ENCODE peak calls at places on chromosomes 2 and 18, in six cellular contexts. One of them, this sample, is unnamed.
A peak's percentile ranks its signal among the peaks of the same experiment; 100 is the strongest.

GRCh38 chr2:218870984-218871344 is 9.7 kb upstream of the WNT10A start:
- DNase-seq in CD4-positive, alpha-beta T cell: no peak
- DNase-seq in kidney epithelial cell: no peak
- DNase-seq in mammary epithelial cell: no peak
- DNase-seq in stimulated activated naive CD8-positive, alpha-beta T cell treated with anti-CD3 and anti-CD28 coated beads, Interleukin-15, Interleukin-2, amounts not matched to agents 100 U/mL and 50 U/mL, for 24 hours: no peak
- DNase-seq in activated CD8-positive, alpha-beta memory T cell treated with anti-CD3 and anti-CD28 coated beads for 24 hours: no peak
- DNase-seq in this sample: no peak

GRCh38 chr2:121501070-121501469 is 29.6 kb upstream of the RNU4ATAC start:
- DNase-seq in CD4-positive, alpha-beta T cell: no peak
- DNase-seq in mammary epithelial cell: peak; percentile 92
- DNase-seq in kidney epithelial cell: no peak
- DNase-seq in stimulated activated naive CD8-positive, alpha-beta T cell treated with anti-CD3 and anti-CD28 coated beads, Interleukin-15, Interleukin-2, amounts not matched to agents 100 U/mL and 50 U/mL, for 24 hours: no peak
- DNase-seq in activated CD8-positive, alpha-beta memory T cell treated with anti-CD3 and anti-CD28 coated beads for 24 hours: no peak
- DNase-seq in this sample: no peak

GRCh38 chr18:13175754-13176210 is 42.8 kb upstream of the LDLRAD4 start:
- DNase-seq in mammary epithelial cell: peak; percentile 62
- DNase-seq in kidney epithelial cell: peak; percentile 26
- DNase-seq in CD4-positive, alpha-beta T cell: no peak
- DNase-seq in activated CD8-positive, alpha-beta memory T cell treated with anti-CD3 and anti-CD28 coated beads for 24 hours: no peak
- DNase-seq in stimulated activated naive CD8-positive, alpha-beta T cell treated with anti-CD3 and anti-CD28 coated beads, Interleukin-15, Interleukin-2, amounts not matched to agents 100 U/mL and 50 U/mL, for 24 hours: no peak
- DNase-seq in this sample: no peak

GRCh38 chr2:157326683-157327082 is 1.1 kb upstream of the ERMN start:
- DNase-seq in CD4-positive, alpha-beta T cell: no peak
- DNase-seq in activated CD8-positive, alpha-beta memory T cell treated with anti-CD3 and anti-CD28 coated beads for 24 hours: no peak
- DNase-seq in kidney epithelial cell: no peak
- DNase-seq in stimulated activated naive CD8-positive, alpha-beta T cell treated with anti-CD3 and anti-CD28 coated beads, Interleukin-15, Interleukin-2, amounts not matched to agents 100 U/mL and 50 U/mL, for 24 hours: no peak
- DNase-seq in mammary epithelial cell: no peak
- DNase-seq in this sample: no peak

GRCh38 chr2:149160701-149161217 is 122.3 kb downstream of the LYPD6B start:
- DNase-seq in CD4-positive, alpha-beta T cell: peak; percentile 12
- DNase-seq in stimulated activated naive CD8-positive, alpha-beta T cell treated with anti-CD3 and anti-CD28 coated beads, Interleukin-15, Interleukin-2, amounts not matched to agents 100 U/mL and 50 U/mL, for 24 hours: peak; percentile 28
- DNase-seq in kidney epithelial cell: peak; percentile 43
- DNase-seq in mammary epithelial cell: no peak
- DNase-seq in activated CD8-positive, alpha-beta memory T cell treated with anti-CD3 and anti-CD28 coated beads for 24 hours: peak; percentile 71
- DNase-seq in this sample: no peak

GRCh38 chr2:118842687-118843491 is 4.6 kb downstream of the EN1 start:
- DNase-seq in kidney epithelial cell: no peak
- DNase-seq in mammary epithelial cell: no peak
- DNase-seq in activated CD8-positive, alpha-beta memory T cell treated with anti-CD3 and anti-CD28 coated beads for 24 hours: no peak
- DNase-seq in stimulated activated naive CD8-positive, alpha-beta T cell treated with anti-CD3 and anti-CD28 coated beads, Interleukin-15, Interleukin-2, amounts not matched to agents 100 U/mL and 50 U/mL, for 24 hours: no peak
- DNase-seq in CD4-positive, alpha-beta T cell: no peak
- DNase-seq in this sample: no peak

GRCh38 chr18:11591957-11592356 is 17.4 kb upstream of the SLC35G4 start:
- DNase-seq in activated CD8-positive, alpha-beta memory T cell treated with anti-CD3 and anti-CD28 coated beads for 24 hours: no peak
- DNase-seq in stimulated activated naive CD8-positive, alpha-beta T cell treated with anti-CD3 and anti-CD28 coated beads, Interleukin-15, Interleukin-2, amounts not matched to agents 100 U/mL and 50 U/mL, for 24 hours: no peak
- DNase-seq in kidney epithelial cell: no peak
- DNase-seq in mammary epithelial cell: no peak
- DNase-seq in CD4-positive, alpha-beta T cell: no peak
- DNase-seq in this sample: no peak

GRCh38 chr18:4181882-4182568 is 273.1 kb downstream of the DLGAP1 start:
- DNase-seq in activated CD8-positive, alpha-beta memory T cell treated with anti-CD3 and anti-CD28 coated beads for 24 hours: no peak
- DNase-seq in kidney epithelial cell: no peak
- DNase-seq in mammary epithelial cell: no peak
- DNase-seq in CD4-positive, alpha-beta T cell: no peak
- DNase-seq in stimulated activated naive CD8-positive, alpha-beta T cell treated with anti-CD3 and anti-CD28 coated beads, Interleukin-15, Interleukin-2, amounts not matched to agents 100 U/mL and 50 U/mL, for 24 hours: no peak
- DNase-seq in this sample: no peak

GRCh38 chr18:10536270-10536669 is 10.4 kb downstream of the NAPG start:
- DNase-seq in activated CD8-positive, alpha-beta memory T cell treated with anti-CD3 and anti-CD28 coated beads for 24 hours: no peak
- DNase-seq in mammary epithelial cell: peak; percentile 37
- DNase-seq in kidney epithelial cell: no peak
- DNase-seq in CD4-positive, alpha-beta T cell: no peak
- DNase-seq in stimulated activated naive CD8-positive, alpha-beta T cell treated with anti-CD3 and anti-CD28 coated beads, Interleukin-15, Interleukin-2, amounts not matched to agents 100 U/mL and 50 U/mL, for 24 hours: no peak
- DNase-seq in this sample: no peak

GRCh38 chr2:100936972-100937542 is 65.0 kb upstream of the RPL31 start:
- DNase-seq in stimulated activated naive CD8-positive, alpha-beta T cell treated with anti-CD3 and anti-CD28 coated beads, Interleukin-15, Interleukin-2, amounts not matched to agents 100 U/mL and 50 U/mL, for 24 hours: no peak
- DNase-seq in kidney epithelial cell: no peak
- DNase-seq in activated CD8-positive, alpha-beta memory T cell treated with anti-CD3 and anti-CD28 coated beads for 24 hours: no peak
- DNase-seq in mammary epithelial cell: no peak
- DNase-seq in CD4-positive, alpha-beta T cell: no peak
- DNase-seq in this sample: no peak

GRCh38 chr2:199997296-199997695 is 41.9 kb downstream of the MAIP1 start:
- DNase-seq in mammary epithelial cell: no peak
- DNase-seq in kidney epithelial cell: no peak
- DNase-seq in CD4-positive, alpha-beta T cell: no peak
- DNase-seq in activated CD8-positive, alpha-beta memory T cell treated with anti-CD3 and anti-CD28 coated beads for 24 hours: no peak
- DNase-seq in stimulated activated naive CD8-positive, alpha-beta T cell treated with anti-CD3 and anti-CD28 coated beads, Interleukin-15, Interleukin-2, amounts not matched to agents 100 U/mL and 50 U/mL, for 24 hours: no peak
- DNase-seq in this sample: no peak

GRCh38 chr2:24175631-24176030 is 778 bp downstream of the FAM228A start:
- DNase-seq in activated CD8-positive, alpha-beta memory T cell treated with anti-CD3 and anti-CD28 coated beads for 24 hours: no peak
- DNase-seq in stimulated activated naive CD8-positive, alpha-beta T cell treated with anti-CD3 and anti-CD28 coated beads, Interleukin-15, Interleukin-2, amounts not matched to agents 100 U/mL and 50 U/mL, for 24 hours: no peak
- DNase-seq in kidney epithelial cell: no peak
- DNase-seq in CD4-positive, alpha-beta T cell: no peak
- DNase-seq in mammary epithelial cell: peak; percentile 18
- DNase-seq in this sample: no peak

GRCh38 chr2:63484901-63485300 is 103.4 kb downstream of the WDPCP start:
- DNase-seq in stimulated activated naive CD8-positive, alpha-beta T cell treated with anti-CD3 and anti-CD28 coated beads, Interleukin-15, Interleukin-2, amounts not matched to agents 100 U/mL and 50 U/mL, for 24 hours: no peak
- DNase-seq in kidney epithelial cell: no peak
- DNase-seq in CD4-positive, alpha-beta T cell: no peak
- DNase-seq in activated CD8-positive, alpha-beta memory T cell treated with anti-CD3 and anti-CD28 coated beads for 24 hours: no peak
- DNase-seq in mammary epithelial cell: no peak
- DNase-seq in this sample: no peak

GRCh38 chr18:44682181-44682870 is 1.6 kb downstream of the SETBP1 start:
- DNase-seq in mammary epithelial cell: peak; percentile 60
- DNase-seq in CD4-positive, alpha-beta T cell: no peak
- DNase-seq in stimulated activated naive CD8-positive, alpha-beta T cell treated with anti-CD3 and anti-CD28 coated beads, Interleukin-15, Interleukin-2, amounts not matched to agents 100 U/mL and 50 U/mL, for 24 hours: no peak
- DNase-seq in activated CD8-positive, alpha-beta memory T cell treated with anti-CD3 and anti-CD28 coated beads for 24 hours: no peak
- DNase-seq in kidney epithelial cell: no peak
- DNase-seq in this sample: no peak

GRCh38 chr2:200944467-200945394 is 18.7 kb downstream of the ORC2 start:
- DNase-seq in kidney epithelial cell: peak; percentile 18
- DNase-seq in stimulated activated naive CD8-positive, alpha-beta T cell treated with anti-CD3 and anti-CD28 coated beads, Interleukin-15, Interleukin-2, amounts not matched to agents 100 U/mL and 50 U/mL, for 24 hours: peak; percentile 71
- DNase-seq in activated CD8-positive, alpha-beta memory T cell treated with anti-CD3 and anti-CD28 coated beads for 24 hours: peak; percentile 71
- DNase-seq in CD4-positive, alpha-beta T cell: no peak
- DNase-seq in mammary epithelial cell: peak; percentile 90
- DNase-seq in this sample: no peak

GRCh38 chr18:34647251-34647650 is 62.8 kb upstream of the DTNA start:
- DNase-seq in activated CD8-positive, alpha-beta memory T cell treated with anti-CD3 and anti-CD28 coated beads for 24 hours: no peak
- DNase-seq in stimulated activated naive CD8-positive, alpha-beta T cell treated with anti-CD3 and anti-CD28 coated beads, Interleukin-15, Interleukin-2, amounts not matched to agents 100 U/mL and 50 U/mL, for 24 hours: no peak
- DNase-seq in mammary epithelial cell: no peak
- DNase-seq in kidney epithelial cell: no peak
- DNase-seq in CD4-positive, alpha-beta T cell: no peak
- DNase-seq in this sample: no peak